ENCODE peak calls at places on chromosome 13, in seven cellular contexts. Y is breast epithelium, G is lower lobe of right lung, S is GM06990, C is mesendoderm, P is adrenal gland, Q is spleen. T is an unnamed sample.

GRCh38 chr13:35979378-35979911 is 151.7 kb downstream of the DCLK1 start:
- DNase-seq in Y (peak; percentile 64), C (peak; percentile 39), G (no peak), Q (no peak), S (no peak), P (peak; percentile 79), T (no peak)

GRCh38 chr13:81106348-81106747 is 765.4 kb upstream of the SPRY2 start:
- DNase-seq in P (no peak), G (no peak), Q (no peak), S (no peak), Y (no peak), C (no peak), T (no peak)

GRCh38 chr13:114148521-114148855 is 16.1 kb upstream of the RASA3 start:
- DNase-seq in C (no peak), P (no peak), Y (no peak), G (peak; percentile 45), Q (no peak), S (peak; percentile 57), T (peak; percentile 16)

GRCh38 chr13:29817604-29818378 is 32.6 kb downstream of the UBL3 start:
- DNase-seq in S (peak; percentile 48), G (no peak), C (no peak), Q (no peak), Y (no peak), P (no peak), T (peak; percentile 16)

GRCh38 chr13:90760639-90761038 is 586.8 kb upstream of the MIR17HG start:
- DNase-seq in Q (no peak), C (no peak), Y (no peak), P (no peak), S (no peak), G (no peak), T (no peak)

GRCh38 chr13:114041493-114041892 is 67.6 kb upstream of the C13orf46 start:
- DNase-seq in G (no peak), S (no peak), Q (no peak), Y (no peak), C (no peak), P (no peak), T (no peak)

GRCh38 chr13:101979825-101980224 is 422.0 kb downstream of the FGF14 start:
- DNase-seq in G (no peak), Y (no peak), C (no peak), Q (no peak), P (no peak), S (no peak), T (peak; percentile 34)

GRCh38 chr13:31051999-31052398 is 109.7 kb downstream of the HSPH1 start:
- DNase-seq in P (no peak), Y (no peak), Q (no peak), G (no peak), S (no peak), C (peak; percentile 84), T (no peak)

GRCh38 chr13:75685239-75685697 is 49.1 kb downstream of the LMO7 start:
- DNase-seq in S (no peak), Y (peak; percentile 76), Q (no peak), G (no peak), P (no peak), C (peak; percentile 84), T (no peak)

GRCh38 chr13:30456290-30456689 is 9.4 kb downstream of the HMGB1 start:
- DNase-seq in G (no peak), Y (no peak), Q (no peak), C (no peak), P (no peak), S (no peak), T (no peak)

GRCh38 chr13:70183041-70183440 is 74.8 kb upstream of the KLHL1 start:
- DNase-seq in S (no peak), Q (no peak), Y (no peak), G (no peak), P (no peak), C (peak; percentile 60), T (no peak)

GRCh38 chr13:57673197-57673596 is 41.7 kb downstream of the PCDH17 start:
- DNase-seq in P (no peak), Q (no peak), Y (no peak), C (peak; percentile 81), G (no peak), S (no peak), T (no peak)

GRCh38 chr13:74227476-74228158 is 93.4 kb upstream of the KLF12 start:
- DNase-seq in P (no peak), C (no peak), G (no peak), Y (no peak), Q (no peak), S (no peak), T (no peak)

GRCh38 chr13:94707400-94708021 is 4.8 kb downstream of the SOX21 start:
- DNase-seq in C (peak; percentile 62), S (no peak), Y (no peak), G (no peak), P (no peak), Q (no peak), T (peak; percentile 68)

GRCh38 chr13:110341445-110342247 is 34.6 kb downstream of the COL4A2 start:
- DNase-seq in C (no peak), S (no peak), Q (no peak), Y (no peak), P (peak; percentile 76), G (no peak), T (peak; percentile 55)

GRCh38 chr13:51970251-51970793 is 40.9 kb downstream of the ATP7B start:
- DNase-seq in Q (no peak), C (no peak), G (no peak), S (no peak), P (no peak), Y (no peak), T (no peak)

GRCh38 chr13:46643165-46643777 is 90.3 kb downstream of the LRCH1 start:
- DNase-seq in C (no peak), Q (no peak), Y (no peak), G (no peak), S (no peak), P (no peak), T (no peak)

GRCh38 chr13:78138756-78139155 is 220.1 kb upstream of the EDNRB start:
- DNase-seq in S (no peak), P (no peak), C (no peak), Y (no peak), G (no peak), Q (no peak), T (no peak)

GRCh38 chr13:45548281-45548680 is 67.3 kb downstream of the ERICH6B start:
- DNase-seq in Y (no peak), G (no peak), C (peak; percentile 66), S (no peak), P (no peak), Q (no peak), T (no peak)

DNA sequence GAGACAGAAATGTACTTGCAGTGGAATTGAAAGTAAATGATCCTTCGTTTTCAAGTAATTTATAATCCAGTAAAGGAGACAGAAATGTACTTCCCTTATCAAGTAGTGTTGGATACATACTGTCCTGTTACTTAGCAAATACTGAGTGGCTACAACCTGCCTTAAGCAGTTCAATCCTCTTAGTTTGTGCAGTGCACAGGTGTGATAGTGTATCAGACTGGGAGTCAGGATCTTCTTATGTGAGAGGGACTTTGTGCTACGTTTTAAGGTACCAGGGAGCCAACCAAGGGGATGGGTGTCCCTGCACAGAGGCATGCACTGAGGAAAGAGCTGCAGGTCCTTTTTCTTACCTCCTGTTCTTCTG is 111.1 kb downstream of the DNAJC3 start:
- DNase-seq in S (no peak), Q (no peak), P (no peak), Y (no peak), C (no peak), G (no peak), T (no peak)
- H3K36me3 ChIP-seq in S (peaks cover 8% of the 10 kb centered on the region), Q (peaks cover 62% of the 10 kb centered on the region), P (no peaks in the 10 kb centered on the region), Y (no peaks in the 10 kb centered on the region), C (peaks cover 2% of the 10 kb centered on the region), G (peaks cover 67% of the 10 kb centered on the region), T (peaks cover 28% of the 10 kb centered on the region)

GRCh38 chr13:97439196-97439595 is 5.2 kb downstream of the RAP2A start:
- DNase-seq in G (no peak), C (peak; percentile 62), Y (no peak), Q (no peak), S (no peak), P (no peak), T (no peak)
- H3K36me3 ChIP-seq in G (no peaks in the 10 kb centered on the region), C (no peaks in the 10 kb centered on the region), Y (no peaks in the 10 kb centered on the region), Q (no peaks in the 10 kb centered on the region), S (no peaks in the 10 kb centered on the region), P (no peaks in the 10 kb centered on the region), T (peaks cover 33% of the 10 kb centered on the region)

DNA sequence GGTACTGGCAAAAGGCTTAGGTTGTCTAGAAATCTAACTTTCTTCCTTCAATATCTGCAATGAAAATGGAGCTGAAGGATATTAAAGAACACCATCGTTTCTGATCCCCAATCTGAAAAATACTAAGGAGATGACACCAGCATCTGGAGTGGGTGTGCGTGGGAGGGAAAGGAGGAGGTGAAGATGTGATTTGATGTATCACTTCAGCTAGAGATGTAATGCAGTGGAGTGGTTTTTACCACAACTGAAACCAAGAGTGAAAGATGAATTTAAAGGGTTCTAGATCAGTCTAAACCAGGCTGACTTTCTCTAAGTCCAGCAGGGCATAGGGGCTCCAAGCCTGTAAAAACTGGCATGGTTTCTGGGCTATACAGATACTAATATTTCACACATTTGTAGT is 148.4 kb downstream of the AKAP11 start:
- DNase-seq in Q (no peak), C (no peak), S (peak; percentile 50), P (no peak), G (no peak), Y (no peak), T (no peak)
- H3K36me3 ChIP-seq in Q (no peaks in the 10 kb centered on the region), C (no peaks in the 10 kb centered on the region), S (no peaks in the 10 kb centered on the region), P (no peaks in the 10 kb centered on the region), G (no peaks in the 10 kb centered on the region), Y (no peaks in the 10 kb centered on the region), T (no peaks in the 10 kb centered on the region)

DNA sequence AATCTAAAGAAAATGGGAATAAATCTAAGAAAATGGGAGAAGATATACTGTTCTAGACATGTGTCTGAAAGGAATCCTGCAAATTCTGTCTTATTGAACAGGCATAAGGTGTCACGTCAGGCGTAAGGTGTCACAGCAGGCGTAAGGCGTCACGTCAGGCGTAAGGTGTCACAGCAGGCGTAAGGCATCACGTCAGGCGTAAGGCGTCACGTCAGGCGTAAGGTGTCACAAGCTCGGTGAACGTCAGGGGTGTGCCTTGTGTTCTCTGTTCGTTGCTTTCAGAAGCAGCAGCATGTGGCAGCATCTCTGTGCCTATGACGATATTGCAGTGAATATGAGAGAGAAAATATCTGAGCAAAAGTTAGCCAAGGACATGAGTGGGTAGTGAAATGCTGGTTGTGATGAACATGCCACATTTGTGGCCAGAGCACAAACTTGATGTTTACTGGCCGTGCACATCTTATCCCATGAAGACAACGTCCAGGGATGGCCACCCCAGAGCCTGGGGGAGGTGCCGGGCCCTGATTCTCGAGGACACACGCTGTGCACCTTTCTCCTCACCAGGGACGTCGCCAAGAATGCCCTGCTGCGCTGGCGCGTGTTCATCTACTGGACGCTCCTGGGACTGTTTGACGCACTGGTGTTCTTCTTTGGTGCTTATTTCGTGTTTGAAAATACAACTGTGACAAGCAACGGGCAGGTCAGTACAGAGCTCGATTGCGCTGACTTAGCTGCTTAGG is 107.0 kb upstream of the MCF2L start:
- DNase-seq in G (no peak), S (no peak), Y (no peak), Q (peak; percentile 62), C (no peak), P (no peak), T (no peak)
- H3K36me3 ChIP-seq in G (peaks cover 72% of the 10 kb centered on the region), S (peaks cover 22% of the 10 kb centered on the region), Y (no peaks in the 10 kb centered on the region), Q (peaks cover 24% of the 10 kb centered on the region), C (peaks cover 3% of the 10 kb centered on the region), P (no peaks in the 10 kb centered on the region), T (peaks cover 4% of the 10 kb centered on the region)

GRCh38 chr13:33158271-33158670 is 127.3 kb downstream of the STARD13 start:
- DNase-seq in C (no peak), G (no peak), S (no peak), P (no peak), Q (no peak), Y (no peak), T (no peak)
- H3K36me3 ChIP-seq in C (no peaks in the 10 kb centered on the region), G (peaks cover 40% of the 10 kb centered on the region), S (peaks cover 2% of the 10 kb centered on the region), P (no peaks in the 10 kb centered on the region), Q (no peaks in the 10 kb centered on the region), Y (no peaks in the 10 kb centered on the region), T (peaks cover 38% of the 10 kb centered on the region)

T was measured in SK-N-SH.